ENCODE peak calls at places on chromosomes 2 and 18, in six cellular contexts. One of them, this sample, is unnamed.

GRCh38 chr18:72674710-72675109 is 130.6 kb upstream of the CBLN2 start:
- DNase-seq in left ventricle myocardium inferior: no peak
- DNase-seq in Caco-2: no peak
- DNase-seq in fibroblast of lung: no peak
- DNase-seq in lower lobe of right lung: no peak
- DNase-seq in cardiac muscle cell: no peak
- DNase-seq in this sample: no peak

GRCh38 chr2:31533036-31533435 is 47.7 kb downstream of the SRD5A2 start:
- DNase-seq in left ventricle myocardium inferior: no peak
- DNase-seq in Caco-2: no peak
- DNase-seq in fibroblast of lung: no peak
- DNase-seq in lower lobe of right lung: no peak
- DNase-seq in cardiac muscle cell: no peak
- DNase-seq in this sample: no peak

GRCh38 chr2:99297990-99298389 is 3.0 kb downstream of the LYG1 start:
- DNase-seq in left ventricle myocardium inferior: no peak
- DNase-seq in Caco-2: no peak
- DNase-seq in fibroblast of lung: peak; percentile 10
- DNase-seq in lower lobe of right lung: no peak
- DNase-seq in cardiac muscle cell: no peak
- DNase-seq in this sample: no peak

GRCh38 chr18:23583071-23583865 is 3.0 kb downstream of the NPC1 start:
- DNase-seq in left ventricle myocardium inferior: no peak
- DNase-seq in Caco-2: no peak
- DNase-seq in fibroblast of lung: no peak
- DNase-seq in lower lobe of right lung: no peak
- DNase-seq in cardiac muscle cell: no peak
- DNase-seq in this sample: no peak

GRCh38 chr2:120793682-120794403 is 58.2 kb downstream of the GLI2 start:
- DNase-seq in left ventricle myocardium inferior: no peak
- DNase-seq in Caco-2: no peak
- DNase-seq in fibroblast of lung: peak; percentile 33
- DNase-seq in lower lobe of right lung: no peak
- DNase-seq in cardiac muscle cell: no peak
- DNase-seq in this sample: no peak

GRCh38 chr2:228334173-228334572 is 152.7 kb upstream of the SPHKAP start:
- DNase-seq in left ventricle myocardium inferior: no peak
- DNase-seq in Caco-2: no peak
- DNase-seq in fibroblast of lung: no peak
- DNase-seq in lower lobe of right lung: no peak
- DNase-seq in cardiac muscle cell: no peak
- DNase-seq in this sample: no peak

GRCh38 chr18:78861116-78861515 is 118.5 kb upstream of the SALL3 start:
- DNase-seq in left ventricle myocardium inferior: no peak
- DNase-seq in Caco-2: no peak
- DNase-seq in fibroblast of lung: no peak
- DNase-seq in lower lobe of right lung: no peak
- DNase-seq in cardiac muscle cell: no peak
- DNase-seq in this sample: no peak

GRCh38 chr18:78979058-78979680 is 449 bp upstream of the SALL3 start:
- DNase-seq in left ventricle myocardium inferior: no peak
- DNase-seq in Caco-2: no peak
- DNase-seq in fibroblast of lung: no peak
- DNase-seq in lower lobe of right lung: no peak
- DNase-seq in cardiac muscle cell: peak; percentile 46
- DNase-seq in this sample: no peak

GRCh38 chr18:34018358-34018757 is 206.4 kb downstream of the NOL4 start:
- DNase-seq in left ventricle myocardium inferior: no peak
- DNase-seq in Caco-2: no peak
- DNase-seq in fibroblast of lung: no peak
- DNase-seq in lower lobe of right lung: no peak
- DNase-seq in cardiac muscle cell: no peak
- DNase-seq in this sample: no peak

GRCh38 chr2:61928816-61929471 is 23.5 kb downstream of the COMMD1 start:
- DNase-seq in left ventricle myocardium inferior: no peak
- DNase-seq in Caco-2: peak; percentile 74
- DNase-seq in fibroblast of lung: no peak
- DNase-seq in lower lobe of right lung: no peak
- DNase-seq in cardiac muscle cell: peak; percentile 63
- DNase-seq in this sample: no peak

GRCh38 chr2:79717364-79718007 is 204.6 kb downstream of the CTNNA2 start:
- DNase-seq in left ventricle myocardium inferior: no peak
- DNase-seq in Caco-2: peak; percentile 45
- DNase-seq in fibroblast of lung: peak; percentile 28
- DNase-seq in lower lobe of right lung: no peak
- DNase-seq in cardiac muscle cell: peak; percentile 14
- DNase-seq in this sample: no peak

GRCh38 chr18:21682276-21683051 is 22.1 kb downstream of the ABHD3 start:
- DNase-seq in left ventricle myocardium inferior: no peak
- DNase-seq in Caco-2: no peak
- DNase-seq in fibroblast of lung: peak; percentile 87
- DNase-seq in lower lobe of right lung: no peak
- DNase-seq in cardiac muscle cell: no peak
- DNase-seq in this sample: no peak

GRCh38 chr2:46666044-46666662 is 186.8 kb downstream of the TMEM247 start:
- DNase-seq in left ventricle myocardium inferior: peak; percentile 83
- DNase-seq in Caco-2: no peak
- DNase-seq in fibroblast of lung: peak; percentile 82
- DNase-seq in lower lobe of right lung: no peak
- DNase-seq in cardiac muscle cell: no peak
- DNase-seq in this sample: no peak

GRCh38 chr2:84870306-84870705 is 10.6 kb downstream of the TRABD2A start:
- DNase-seq in left ventricle myocardium inferior: no peak
- DNase-seq in Caco-2: no peak
- DNase-seq in fibroblast of lung: no peak
- DNase-seq in lower lobe of right lung: no peak
- DNase-seq in cardiac muscle cell: no peak
- DNase-seq in this sample: no peak

GRCh38 chr2:63226297-63226696 is 175.7 kb downstream of the OTX1 start:
- DNase-seq in left ventricle myocardium inferior: no peak
- DNase-seq in Caco-2: no peak
- DNase-seq in fibroblast of lung: no peak
- DNase-seq in lower lobe of right lung: no peak
- DNase-seq in cardiac muscle cell: no peak
- DNase-seq in this sample: no peak

GRCh38 chr2:9191044-9191481 is 15.5 kb upstream of the ASAP2 start:
- DNase-seq in left ventricle myocardium inferior: peak; percentile 79
- DNase-seq in Caco-2: no peak
- DNase-seq in fibroblast of lung: peak; percentile 97
- DNase-seq in lower lobe of right lung: peak; percentile 66
- DNase-seq in cardiac muscle cell: peak; percentile 77
- DNase-seq in this sample: no peak

GRCh38 chr2:37344453-37345361 is at the start of gene QPCT:
- DNase-seq in left ventricle myocardium inferior: peak; percentile 53
- DNase-seq in Caco-2: peak; percentile 69
- DNase-seq in fibroblast of lung: peak; percentile 11
- DNase-seq in lower lobe of right lung: peak; percentile 69
- DNase-seq in cardiac muscle cell: no peak
- DNase-seq in this sample: no peak

GRCh38 chr18:49970288-49970687 is 157.0 kb upstream of the ACAA2 start:
- DNase-seq in left ventricle myocardium inferior: no peak
- DNase-seq in Caco-2: no peak
- DNase-seq in fibroblast of lung: no peak
- DNase-seq in lower lobe of right lung: no peak
- DNase-seq in cardiac muscle cell: no peak
- DNase-seq in this sample: no peak

GRCh38 chr2:121076501-121076820 is 208.5 kb downstream of the TFCP2L1 start:
- DNase-seq in left ventricle myocardium inferior: no peak
- DNase-seq in Caco-2: peak; percentile 21
- DNase-seq in fibroblast of lung: no peak
- DNase-seq in lower lobe of right lung: no peak
- DNase-seq in cardiac muscle cell: no peak
- DNase-seq in this sample: no peak

GRCh38 chr2:235255716-235256115 is 238.1 kb upstream of the AGAP1 start:
- DNase-seq in left ventricle myocardium inferior: no peak
- DNase-seq in Caco-2: no peak
- DNase-seq in fibroblast of lung: no peak
- DNase-seq in lower lobe of right lung: no peak
- DNase-seq in cardiac muscle cell: no peak
- DNase-seq in this sample: no peak

GRCh38 chr2:182132605-182133004 is 147.0 kb downstream of the PPP1R1C start:
- DNase-seq in left ventricle myocardium inferior: no peak
- DNase-seq in Caco-2: no peak
- DNase-seq in fibroblast of lung: peak; percentile 61
- DNase-seq in lower lobe of right lung: no peak
- DNase-seq in cardiac muscle cell: no peak
- DNase-seq in this sample: no peak

GRCh38 chr18:42296192-42296591 is 341.2 kb downstream of the PIK3C3 start:
- DNase-seq in left ventricle myocardium inferior: no peak
- DNase-seq in Caco-2: no peak
- DNase-seq in fibroblast of lung: no peak
- DNase-seq in lower lobe of right lung: no peak
- DNase-seq in cardiac muscle cell: no peak
- DNase-seq in this sample: no peak

GRCh38 chr2:45578056-45578843 is 32.8 kb downstream of the SRBD1 start:
- DNase-seq in left ventricle myocardium inferior: no peak
- DNase-seq in Caco-2: peak; percentile 22
- DNase-seq in fibroblast of lung: peak; percentile 72
- DNase-seq in lower lobe of right lung: peak; percentile 34
- DNase-seq in cardiac muscle cell: peak; percentile 21
- DNase-seq in this sample: no peak

GRCh38 chr2:171858397-171858958 is 35.6 kb downstream of the SLC25A12 start:
- DNase-seq in left ventricle myocardium inferior: no peak
- DNase-seq in Caco-2: no peak
- DNase-seq in fibroblast of lung: peak; percentile 86
- DNase-seq in lower lobe of right lung: no peak
- DNase-seq in cardiac muscle cell: no peak
- DNase-seq in this sample: no peak

GRCh38 chr2:165361511-165361910 is 108.0 kb upstream of the CSRNP3 start:
- DNase-seq in left ventricle myocardium inferior: no peak
- DNase-seq in Caco-2: no peak
- DNase-seq in fibroblast of lung: no peak
- DNase-seq in lower lobe of right lung: no peak
- DNase-seq in cardiac muscle cell: no peak
- DNase-seq in this sample: no peak

GRCh38 chr2:160353166-160353565 is 140.4 kb downstream of the RBMS1 start:
- DNase-seq in left ventricle myocardium inferior: no peak
- DNase-seq in Caco-2: peak; percentile 21
- DNase-seq in fibroblast of lung: no peak
- DNase-seq in lower lobe of right lung: no peak
- DNase-seq in cardiac muscle cell: no peak
- DNase-seq in this sample: peak; percentile 30
- TF ChIP-seq CTCF in left ventricle myocardium inferior: peak; percentile 29
- TF ChIP-seq CTCF in Caco-2: no peak
- TF ChIP-seq CTCF in fibroblast of lung: peak; percentile 4
- TF ChIP-seq CTCF in lower lobe of right lung: peak; percentile 31
- TF ChIP-seq CTCF in cardiac muscle cell: no peak
- TF ChIP-seq CTCF in this sample: peak; percentile 66

GRCh38 chr2:70133127-70133452 is 45.8 kb downstream of the PCBP1 start:
- DNase-seq in left ventricle myocardium inferior: no peak
- DNase-seq in Caco-2: no peak
- DNase-seq in fibroblast of lung: no peak
- DNase-seq in lower lobe of right lung: no peak
- DNase-seq in cardiac muscle cell: no peak
- DNase-seq in this sample: no peak
- H3K4me3 ChIP-seq in left ventricle myocardium inferior: peak overlapping the region; percentile 57
- H3K4me3 ChIP-seq in Caco-2: no peak overlapping the region
- H3K4me3 ChIP-seq in fibroblast of lung: peak overlapping the region; percentile 5
- H3K4me3 ChIP-seq in lower lobe of right lung: peak overlapping the region; percentile 50
- H3K4me3 ChIP-seq in cardiac muscle cell: no peak overlapping the region
- H3K4me3 ChIP-seq in this sample: peak overlapping the region; percentile 31

GRCh38 chr2:205193121-205193520 is 489.2 kb upstream of the NRP2 start:
- DNase-seq in left ventricle myocardium inferior: no peak
- DNase-seq in Caco-2: no peak
- DNase-seq in fibroblast of lung: no peak
- DNase-seq in lower lobe of right lung: no peak
- DNase-seq in cardiac muscle cell: no peak
- DNase-seq in this sample: no peak

GRCh38 chr2:205190528-205190927 is 491.8 kb upstream of the NRP2 start:
- DNase-seq in left ventricle myocardium inferior: no peak
- DNase-seq in Caco-2: no peak
- DNase-seq in fibroblast of lung: no peak
- DNase-seq in lower lobe of right lung: no peak
- DNase-seq in cardiac muscle cell: no peak
- DNase-seq in this sample: no peak

GRCh38 chr2:205198130-205198505 is 484.2 kb upstream of the NRP2 start:
- DNase-seq in left ventricle myocardium inferior: peak; percentile 33
- DNase-seq in Caco-2: no peak
- DNase-seq in fibroblast of lung: peak; percentile 68
- DNase-seq in lower lobe of right lung: no peak
- DNase-seq in cardiac muscle cell: no peak
- DNase-seq in this sample: no peak

GRCh38 chr2:205197468-205198129 is 484.7 kb upstream of the NRP2 start:
- DNase-seq in left ventricle myocardium inferior: no peak
- DNase-seq in Caco-2: no peak
- DNase-seq in fibroblast of lung: no peak
- DNase-seq in lower lobe of right lung: no peak
- DNase-seq in cardiac muscle cell: no peak
- DNase-seq in this sample: no peak

GRCh38 chr2:205193829-205194228 is 488.5 kb upstream of the NRP2 start:
- DNase-seq in left ventricle myocardium inferior: no peak
- DNase-seq in Caco-2: no peak
- DNase-seq in fibroblast of lung: no peak
- DNase-seq in lower lobe of right lung: no peak
- DNase-seq in cardiac muscle cell: no peak
- DNase-seq in this sample: no peak
- TF ChIP-seq CTCF in left ventricle myocardium inferior: no peak
- TF ChIP-seq CTCF in Caco-2: no peak
- TF ChIP-seq CTCF in fibroblast of lung: no peak
- TF ChIP-seq CTCF in lower lobe of right lung: no peak
- TF ChIP-seq CTCF in cardiac muscle cell: no peak
- TF ChIP-seq CTCF in this sample: no peak

GRCh38 chr2:113240150-113240914 is 38.4 kb downstream of the PAX8 start:
- DNase-seq in left ventricle myocardium inferior: peak; percentile 90
- DNase-seq in Caco-2: no peak
- DNase-seq in fibroblast of lung: peak; percentile 98
- DNase-seq in lower lobe of right lung: peak; percentile 81
- DNase-seq in cardiac muscle cell: no peak
- DNase-seq in this sample: peak; percentile 73
- H3K4me3 ChIP-seq in left ventricle myocardium inferior: peak overlapping the region; percentile 29
- H3K4me3 ChIP-seq in Caco-2: no peak overlapping the region
- H3K4me3 ChIP-seq in fibroblast of lung: no peak overlapping the region
- H3K4me3 ChIP-seq in lower lobe of right lung: no peak overlapping the region
- H3K4me3 ChIP-seq in cardiac muscle cell: no peak overlapping the region
- H3K4me3 ChIP-seq in this sample: no peak overlapping the region

DNA sequence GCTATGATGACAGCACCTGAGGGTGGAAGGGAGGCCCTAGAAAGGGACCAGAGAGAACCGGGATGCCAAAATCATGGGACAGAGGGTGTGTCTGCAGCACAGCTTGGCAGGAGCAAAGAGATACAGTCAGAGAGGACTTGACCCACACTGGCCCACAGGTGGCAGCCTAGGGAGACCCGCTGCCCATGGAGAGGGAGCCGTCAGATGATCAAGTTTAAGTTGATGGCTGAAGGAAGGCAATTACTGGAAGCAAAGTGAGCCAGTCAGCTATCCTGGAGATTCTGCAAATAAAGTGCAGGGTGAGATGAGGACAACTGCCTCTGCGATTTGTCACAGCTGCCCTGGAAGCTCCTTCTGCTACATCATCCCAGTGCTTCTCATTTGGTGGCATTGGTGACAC is 74.0 kb downstream of the CMPK2 start:
- DNase-seq in left ventricle myocardium inferior: no peak
- DNase-seq in Caco-2: no peak
- DNase-seq in fibroblast of lung: no peak
- DNase-seq in lower lobe of right lung: no peak
- DNase-seq in cardiac muscle cell: no peak
- DNase-seq in this sample: no peak
- TF ChIP-seq CTCF in left ventricle myocardium inferior: no peak
- TF ChIP-seq CTCF in Caco-2: no peak
- TF ChIP-seq CTCF in fibroblast of lung: no peak
- TF ChIP-seq CTCF in lower lobe of right lung: no peak
- TF ChIP-seq CTCF in cardiac muscle cell: no peak
- TF ChIP-seq CTCF in this sample: peak; percentile 17

GRCh38 chr2:138490673-138491494 is 10.7 kb upstream of the SPOPL start:
- DNase-seq in left ventricle myocardium inferior: no peak
- DNase-seq in Caco-2: peak; percentile 80
- DNase-seq in fibroblast of lung: no peak
- DNase-seq in lower lobe of right lung: no peak
- DNase-seq in cardiac muscle cell: no peak
- DNase-seq in this sample: peak; percentile 89
- H3K4me3 ChIP-seq in left ventricle myocardium inferior: no peak overlapping the region
- H3K4me3 ChIP-seq in Caco-2: no peak overlapping the region
- H3K4me3 ChIP-seq in fibroblast of lung: no peak overlapping the region
- H3K4me3 ChIP-seq in lower lobe of right lung: no peak overlapping the region
- H3K4me3 ChIP-seq in cardiac muscle cell: no peak overlapping the region
- H3K4me3 ChIP-seq in this sample: no peak overlapping the region